ENCODE peak calls at places on chromosomes 5 and 9, in five cellular contexts. N is fibroblast of mammary gland, F is cardiac fibroblast, Q is uterus, R is H1. Z is an unnamed sample.

GRCh38 chr5:157994906-157995519 is 136.1 kb upstream of the CLINT1 start:
- DNase-seq in N (peak), R (peak), F (peak), Q (peak), Z (no peak)

GRCh38 chr9:10127867-10128266 is 484.9 kb downstream of the PTPRD start:
- DNase-seq in F (no peak), Q (no peak), N (peak), R (no peak), Z (no peak)

GRCh38 chr5:76199321-76200318 is 116.4 kb downstream of the SV2C start:
- DNase-seq in Q (no peak), R (no peak), F (no peak), N (no peak), Z (no peak)

GRCh38 chr5:27124590-27124989 is 86.2 kb upstream of the CDH9 start:
- DNase-seq in Q (no peak), F (peak), R (no peak), N (peak), Z (no peak)

GRCh38 chr5:82259172-82259800 is 18.9 kb downstream of the RPS23 start:
- DNase-seq in N (peak), F (peak), R (no peak), Q (no peak), Z (peak)

GRCh38 chr5:138686668-138687067 is 66.6 kb upstream of the CTNNA1 start:
- DNase-seq in N (peak), Q (no peak), F (peak), R (no peak), Z (no peak)

GRCh38 chr5:67093259-67093658 is 103.3 kb downstream of the CD180 start:
- DNase-seq in F (peak), R (no peak), N (peak), Q (no peak), Z (no peak)

GRCh38 chr5:124783794-124784193 is 37.4 kb upstream of the ZNF608 start:
- DNase-seq in Q (no peak), N (peak), F (peak), R (no peak), Z (no peak)

GRCh38 chr5:135635471-135635870 is 56.7 kb upstream of the CXCL14 start:
- DNase-seq in Q (no peak), R (no peak), N (no peak), F (no peak), Z (no peak)

GRCh38 chr9:114209151-114209550 is 53.8 kb downstream of the COL27A1 start:
- DNase-seq in F (no peak), Q (no peak), N (no peak), R (no peak), Z (no peak)

GRCh38 chr5:24606974-24607373 is 37.8 kb downstream of the CDH10 start:
- DNase-seq in F (no peak), Q (no peak), N (no peak), R (no peak), Z (no peak)

GRCh38 chr5:177302354-177303110 is 987 bp downstream of the RAB24 start:
- DNase-seq in R (no peak), F (peak), Q (no peak), N (peak), Z (no peak)
- TF ChIP-seq CTCF in R (no peak), F (peak), Q (no peak), N (no peak), Z (peak)

GRCh38 chr5:130520211-130520610 is 615.9 kb downstream of the CHSY3 start:
- DNase-seq in N (peak), Q (no peak), R (no peak), F (peak), Z (no peak)

GRCh38 chr5:130514984-130515690 is 610.9 kb downstream of the CHSY3 start:
- DNase-seq in F (peak), R (no peak), N (peak), Q (no peak), Z (peak)
- TF ChIP-seq CTCF in F (no peak), R (no peak), N (no peak), Q (no peak), Z (no peak)

GRCh38 chr9:127351182-127352166 is 45.5 kb upstream of the SLC2A8 start:
- DNase-seq in R (no peak), N (no peak), F (no peak), Q (no peak), Z (no peak)

GRCh38 chr9:127345566-127345965 is 51.4 kb upstream of the SLC2A8 start:
- DNase-seq in F (no peak), N (no peak), R (no peak), Q (no peak), Z (no peak)

GRCh38 chr9:127346584-127346983 is 50.4 kb upstream of the SLC2A8 start:
- DNase-seq in Q (no peak), R (no peak), F (no peak), N (no peak), Z (no peak)

GRCh38 chr9:127349483-127350127 is 47.4 kb upstream of the SLC2A8 start:
- DNase-seq in R (no peak), N (no peak), Q (no peak), F (no peak), Z (no peak)

DNA sequence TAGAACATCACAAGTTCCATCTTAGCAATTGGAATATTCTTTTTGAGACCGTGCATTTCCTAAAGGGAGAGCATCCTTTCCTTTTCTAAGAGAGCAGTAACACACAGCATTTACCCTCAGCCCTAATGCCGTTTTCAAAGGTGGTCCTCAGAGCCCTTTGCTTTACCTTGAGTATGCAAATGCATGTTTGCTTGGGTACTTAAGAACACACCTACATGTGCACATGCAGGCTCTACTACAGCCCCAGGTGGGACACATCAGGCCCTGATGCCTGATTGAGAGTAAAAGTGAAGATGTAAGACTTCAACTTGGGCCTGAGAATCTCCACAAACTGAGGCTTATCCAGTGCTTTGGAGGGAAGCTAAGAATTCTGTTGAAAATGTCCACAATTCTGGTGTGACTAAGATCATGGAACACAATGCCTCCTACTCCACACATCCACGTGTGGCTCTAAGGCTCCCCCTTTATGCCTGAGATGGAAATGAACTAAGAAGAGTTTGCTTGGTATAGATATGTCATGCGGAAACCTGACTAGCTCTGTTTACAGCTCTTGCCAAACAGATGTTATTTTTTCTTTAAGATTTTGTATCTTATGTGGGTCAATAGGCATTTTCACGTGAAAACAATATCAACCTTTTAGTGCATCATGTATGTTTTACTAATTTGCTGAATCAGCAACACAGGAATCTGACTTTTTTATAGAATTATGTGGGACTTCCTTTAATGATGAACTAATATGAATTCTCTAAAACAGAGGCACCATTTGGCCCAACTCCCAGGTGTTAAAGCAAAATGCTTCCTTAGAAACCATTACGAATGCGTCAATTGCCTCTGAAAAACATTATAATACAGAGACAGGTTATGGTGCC is 48.9 kb upstream of the SLC2A8 start:
- DNase-seq in R (no peak), F (peak), N (peak), Q (no peak), Z (peak)
- TF ChIP-seq CTCF in R (no peak), F (peak), N (peak), Q (peak), Z (peak)

GRCh38 chr9:133276923-133277322 is 1.9 kb upstream of the ABO start:
- DNase-seq in F (no peak), N (no peak), Q (no peak), R (no peak), Z (no peak)

GRCh38 chr9:133273819-133274218 is 1.2 kb downstream of the ABO start:
- DNase-seq in R (no peak), Q (no peak), F (no peak), N (no peak), Z (no peak)

GRCh38 chr9:133274236-133275104 is 531 bp downstream of the ABO start:
- DNase-seq in R (no peak), N (no peak), F (no peak), Q (no peak), Z (no peak)

GRCh38 chr9:133276001-133276884 is 1.2 kb upstream of the ABO start:
- DNase-seq in Q (no peak), R (no peak), F (no peak), N (no peak), Z (no peak)

GRCh38 chr9:133275105-133276000 is at the start of gene ABO:
- DNase-seq in N (no peak), F (no peak), Q (no peak), R (no peak), Z (no peak)
- TF ChIP-seq CTCF in N (no peak), F (no peak), Q (peak), R (no peak), Z (no peak)

GRCh38 chr9:103867886-103868285 is 226.2 kb upstream of the SMC2 start:
- DNase-seq in Q (no peak), F (peak), N (peak), R (no peak), Z (no peak)

GRCh38 chr9:103872811-103873210 is 221.3 kb upstream of the SMC2 start:
- DNase-seq in R (no peak), N (no peak), F (no peak), Q (no peak), Z (no peak)
- TF ChIP-seq CTCF in R (peak), N (no peak), F (no peak), Q (no peak), Z (no peak)

GRCh38 chr9:111148994-111149759 is 110.9 kb upstream of the LPAR1 start:
- DNase-seq in F (peak), N (peak), Q (peak), R (no peak), Z (no peak)
- TF ChIP-seq CTCF in F (peak), N (peak), Q (no peak), R (no peak), Z (peak)

GRCh38 chr5:179755022-179755421 is 22.4 kb downstream of the MAML1 start:
- DNase-seq in R (no peak), Q (no peak), N (no peak), F (no peak), Z (no peak)
- TF ChIP-seq CTCF in R (no peak), Q (no peak), N (no peak), F (no peak), Z (no peak)